ENCODE peak calls at places on chromosomes 7 and 10, in ten cellular contexts. I, S, H, Z, P, Y, K, V, M and J are unnamed samples.

GRCh38 chr10:30639946-30640786 is 10.6 kb upstream of the LYZL2 start:
- DNase-seq in I (no peak), S (no peak), H (no peak), Z (no peak), P (peak), Y (peak), K (peak), V (peak), M (no peak), J (no peak)

GRCh38 chr7:50939026-50939425 is 156.3 kb upstream of the GRB10 start:
- DNase-seq in I (no peak), S (no peak), H (no peak), Z (no peak), P (no peak), Y (peak), K (no peak), V (no peak), M (no peak), J (no peak)

GRCh38 chr7:122068999-122069398 is 75.0 kb downstream of the AASS start:
- DNase-seq in I (no peak), S (no peak), H (no peak), Z (no peak), P (no peak), Y (no peak), K (no peak), V (no peak), M (no peak), J (no peak)

GRCh38 chr10:4740471-4740870 is 85.5 kb upstream of the AKR1E2 start:
- DNase-seq in I (no peak), S (no peak), H (no peak), Z (no peak), P (no peak), Y (peak), K (no peak), V (peak), M (no peak), J (no peak)

GRCh38 chr10:113680172-113681111 is 730 bp downstream of the CASP7 start:
- DNase-seq in I (no peak), S (peak), H (no peak), Z (peak), P (peak), Y (peak), K (peak), V (peak), M (peak), J (no peak)

GRCh38 chr10:123726381-123726780 is 60.2 kb downstream of the GPR26 start:
- DNase-seq in I (no peak), S (no peak), H (no peak), Z (no peak), P (no peak), Y (no peak), K (no peak), V (no peak), M (no peak), J (no peak)

GRCh38 chr10:84626688-84627087 is 298.3 kb downstream of the CCSER2 start:
- DNase-seq in I (no peak), S (no peak), H (no peak), Z (no peak), P (no peak), Y (no peak), K (no peak), V (no peak), M (no peak), J (no peak)

GRCh38 chr10:843703-844102 is 87.8 kb downstream of the LARP4B start:
- DNase-seq in I (no peak), S (no peak), H (no peak), Z (no peak), P (no peak), Y (no peak), K (no peak), V (peak), M (no peak), J (no peak)

GRCh38 chr10:49605177-49605938 is 4.8 kb upstream of the SLC18A3 start:
- DNase-seq in I (no peak), S (no peak), H (no peak), Z (peak), P (no peak), Y (no peak), K (no peak), V (no peak), M (no peak), J (peak)

GRCh38 chr10:110901954-110902819 is 16.8 kb downstream of the BBIP1 start:
- DNase-seq in I (no peak), S (no peak), H (no peak), Z (no peak), P (no peak), Y (peak), K (no peak), V (peak), M (no peak), J (no peak)

GRCh38 chr10:61166065-61166464 is 222.1 kb upstream of the RHOBTB1 start:
- DNase-seq in I (no peak), S (no peak), H (no peak), Z (no peak), P (no peak), Y (no peak), K (no peak), V (no peak), M (no peak), J (no peak)

GRCh38 chr7:138865843-138866242 is 67.8 kb upstream of the ATP6V0A4 start:
- DNase-seq in I (no peak), S (no peak), H (no peak), Z (no peak), P (peak), Y (no peak), K (peak), V (no peak), M (no peak), J (no peak)

GRCh38 chr7:54877683-54878082 is 118.7 kb upstream of the SEC61G start:
- DNase-seq in I (no peak), S (no peak), H (no peak), Z (no peak), P (no peak), Y (no peak), K (no peak), V (no peak), M (no peak), J (no peak)

GRCh38 chr7:5333121-5334050 is 50.6 kb downstream of the SLC29A4 start:
- DNase-seq in I (no peak), S (no peak), H (no peak), Z (no peak), P (peak), Y (no peak), K (no peak), V (no peak), M (peak), J (no peak)

GRCh38 chr10:55368467-55368866 is 567.4 kb upstream of the PCDH15 start:
- DNase-seq in I (no peak), S (no peak), H (no peak), Z (no peak), P (no peak), Y (no peak), K (no peak), V (no peak), M (no peak), J (no peak)

GRCh38 chr7:102469972-102470825 is 5.4 kb downstream of the LRWD1 start:
- DNase-seq in I (no peak), S (peak), H (no peak), Z (peak), P (no peak), Y (no peak), K (peak), V (no peak), M (peak), J (peak)

GRCh38 chr10:114822771-114823463 is 1.3 kb downstream of the FHIP2A start:
- DNase-seq in I (no peak), S (no peak), H (no peak), Z (no peak), P (no peak), Y (peak), K (peak), V (peak), M (no peak), J (no peak)

GRCh38 chr7:98671733-98672331 is 54.7 kb downstream of the NPTX2 start:
- DNase-seq in I (no peak), S (no peak), H (no peak), Z (no peak), P (no peak), Y (no peak), K (no peak), V (no peak), M (no peak), J (no peak)

GRCh38 chr10:51860257-51860656 is 160.9 kb upstream of the CSTF2T start:
- DNase-seq in I (no peak), S (no peak), H (no peak), Z (no peak), P (no peak), Y (peak), K (peak), V (peak), M (no peak), J (no peak)

GRCh38 chr7:73442222-73442902 is 8.8 kb downstream of the FZD9 start:
- DNase-seq in I (no peak), S (no peak), H (no peak), Z (no peak), P (no peak), Y (no peak), K (no peak), V (no peak), M (no peak), J (no peak)

GRCh38 chr10:131978366-131978765 is 3.4 kb downstream of the BNIP3 start:
- DNase-seq in I (no peak), S (no peak), H (no peak), Z (no peak), P (no peak), Y (no peak), K (no peak), V (no peak), M (no peak), J (no peak)

GRCh38 chr10:110918269-110918632 is 729 bp downstream of the BBIP1 start:
- DNase-seq in I (peak), S (no peak), H (peak), Z (peak), P (no peak), Y (peak), K (no peak), V (peak), M (no peak), J (no peak)

GRCh38 chr10:71864861-71865473 is 13.9 kb upstream of the PSAP start:
- DNase-seq in I (no peak), S (peak), H (no peak), Z (no peak), P (no peak), Y (peak), K (no peak), V (peak), M (no peak), J (no peak)

GRCh38 chr7:3027005-3027404 is 16.7 kb downstream of the CARD11 start:
- DNase-seq in I (no peak), S (no peak), H (no peak), Z (no peak), P (no peak), Y (no peak), K (no peak), V (no peak), M (no peak), J (no peak)

GRCh38 chr7:34121366-34121765 is 216.0 kb downstream of the BMPER start:
- DNase-seq in I (no peak), S (no peak), H (no peak), Z (no peak), P (no peak), Y (peak), K (no peak), V (no peak), M (no peak), J (no peak)

GRCh38 chr10:16789266-16789665 is 28.0 kb downstream of the RSU1 start:
- DNase-seq in I (no peak), S (no peak), H (no peak), Z (no peak), P (no peak), Y (no peak), K (no peak), V (no peak), M (no peak), J (peak)

GRCh38 chr10:116324951-116325635 is 845 bp downstream of the CCDC172 start:
- DNase-seq in I (no peak), S (no peak), H (no peak), Z (no peak), P (no peak), Y (no peak), K (no peak), V (no peak), M (no peak), J (no peak)

GRCh38 chr7:151199196-151199874 is 11.0 kb downstream of the H2BK1 start:
- DNase-seq in I (no peak), S (peak), H (no peak), Z (no peak), P (no peak), Y (no peak), K (no peak), V (no peak), M (no peak), J (no peak)

GRCh38 chr7:151873402-151873965 is 3.4 kb downstream of the PRKAG2 start:
- DNase-seq in I (no peak), S (peak), H (no peak), Z (no peak), P (no peak), Y (no peak), K (no peak), V (no peak), M (no peak), J (no peak)

GRCh38 chr10:83222300-83222699 is 917.0 kb upstream of the GHITM start:
- DNase-seq in I (no peak), S (no peak), H (no peak), Z (no peak), P (no peak), Y (no peak), K (no peak), V (no peak), M (no peak), J (no peak)

GRCh38 chr10:83218205-83218604 is 921.1 kb upstream of the GHITM start:
- DNase-seq in I (no peak), S (no peak), H (no peak), Z (no peak), P (no peak), Y (no peak), K (no peak), V (no peak), M (no peak), J (no peak)

GRCh38 chr10:83225781-83226180 is 913.5 kb upstream of the GHITM start:
- DNase-seq in I (no peak), S (no peak), H (no peak), Z (no peak), P (no peak), Y (no peak), K (no peak), V (no peak), M (no peak), J (no peak)

DNA sequence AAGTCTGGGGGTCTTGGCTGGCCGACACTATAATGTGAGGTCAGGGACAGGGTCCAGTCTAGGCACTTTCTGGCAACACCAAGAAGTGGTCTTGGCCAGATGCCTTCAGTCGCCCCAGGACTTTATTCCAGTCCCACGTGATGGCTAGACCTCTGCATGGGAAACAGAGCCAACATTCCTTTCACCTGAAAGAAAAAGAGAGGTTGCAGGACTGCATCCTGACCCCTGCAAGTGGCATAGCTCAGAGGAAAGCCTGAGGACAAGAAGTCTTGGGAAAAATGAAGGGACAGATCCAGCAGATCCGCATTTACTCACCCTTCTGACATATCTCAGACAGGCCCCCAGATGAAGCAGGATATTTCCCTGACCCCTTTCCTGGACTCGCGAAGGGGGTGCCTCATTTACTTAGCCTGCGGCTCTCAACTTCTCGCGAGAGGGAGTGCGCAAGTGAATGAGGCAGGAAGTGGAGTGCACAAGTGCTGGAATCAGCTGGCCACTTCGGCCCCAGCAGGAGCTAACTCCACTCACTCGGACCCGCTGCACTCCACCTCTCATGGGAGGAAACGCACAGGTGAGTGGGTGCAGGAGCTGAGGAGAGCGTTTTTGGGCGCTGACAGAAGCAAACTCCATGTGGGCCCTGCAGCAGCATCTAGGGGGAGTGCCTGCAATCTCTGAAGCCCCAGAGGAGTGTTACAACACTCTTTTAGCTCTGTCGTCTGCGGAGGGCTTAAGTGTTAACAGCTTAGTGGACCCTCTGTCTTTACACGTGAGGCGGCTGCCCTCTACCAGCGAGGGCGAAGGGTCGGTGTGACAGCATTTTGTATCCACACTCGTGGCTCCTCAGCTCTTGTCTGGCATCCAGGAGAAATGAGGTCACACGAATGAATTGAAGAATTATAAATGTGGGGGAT is 916.2 kb upstream of the GHITM start:
- DNase-seq in I (no peak), S (no peak), H (no peak), Z (no peak), P (no peak), Y (no peak), K (no peak), V (no peak), M (peak), J (no peak)
- TF ChIP-seq CTCF in I (no peak), S (no peak), H (no peak), Z (no peak), P (no peak), Y (no peak), K (no peak), V (no peak), M (no peak), J (no peak)

DNA sequence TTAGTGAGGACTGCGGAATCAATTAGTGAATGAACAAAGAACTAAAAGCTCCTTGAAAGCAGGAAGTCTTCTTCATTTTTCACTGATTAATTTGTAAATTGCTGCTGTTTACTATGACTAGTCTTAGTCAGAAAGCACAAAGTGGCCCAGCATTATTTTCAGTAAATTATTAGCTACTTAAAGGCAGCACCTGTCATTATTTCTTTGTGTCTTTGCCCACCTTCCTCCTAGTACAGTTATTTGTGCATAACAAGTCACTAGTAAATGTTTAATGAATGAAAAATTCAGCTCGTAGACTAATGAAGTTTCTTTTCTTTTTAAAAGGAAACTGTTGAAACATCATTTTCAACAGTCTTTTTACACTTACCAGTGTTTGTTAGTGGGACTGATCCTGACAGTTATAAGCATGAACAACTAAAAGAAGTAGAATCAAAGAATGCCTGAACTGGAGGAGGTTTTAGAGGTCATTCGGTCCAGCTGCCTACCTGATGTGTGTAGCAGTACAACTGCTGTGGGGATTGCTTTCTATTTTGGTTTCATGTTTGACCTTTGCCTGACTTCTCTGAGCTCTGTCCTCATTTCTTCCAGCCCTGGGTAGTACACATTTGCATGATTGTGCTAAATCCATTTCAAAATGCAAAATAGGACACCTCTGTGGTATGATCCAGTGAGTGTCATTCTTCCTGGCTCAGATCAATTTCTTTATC is 140.0 kb upstream of the PHYHIPL start:
- DNase-seq in I (no peak), S (no peak), H (no peak), Z (no peak), P (peak), Y (no peak), K (peak), V (no peak), M (no peak), J (no peak)
- TF ChIP-seq CTCF in I (no peak), S (no peak), H (no peak), Z (no peak), P (no peak), Y (no peak), K (no peak), V (no peak), M (no peak), J (no peak)

GRCh38 chr10:120204877-120205276 is 252.2 kb upstream of the PLPP4 start:
- DNase-seq in I (no peak), S (no peak), H (no peak), Z (no peak), P (no peak), Y (no peak), K (no peak), V (no peak), M (no peak), J (no peak)
- TF ChIP-seq CTCF in I (no peak), S (no peak), H (no peak), Z (no peak), P (no peak), Y (no peak), K (no peak), V (no peak), M (no peak), J (no peak)

DNA sequence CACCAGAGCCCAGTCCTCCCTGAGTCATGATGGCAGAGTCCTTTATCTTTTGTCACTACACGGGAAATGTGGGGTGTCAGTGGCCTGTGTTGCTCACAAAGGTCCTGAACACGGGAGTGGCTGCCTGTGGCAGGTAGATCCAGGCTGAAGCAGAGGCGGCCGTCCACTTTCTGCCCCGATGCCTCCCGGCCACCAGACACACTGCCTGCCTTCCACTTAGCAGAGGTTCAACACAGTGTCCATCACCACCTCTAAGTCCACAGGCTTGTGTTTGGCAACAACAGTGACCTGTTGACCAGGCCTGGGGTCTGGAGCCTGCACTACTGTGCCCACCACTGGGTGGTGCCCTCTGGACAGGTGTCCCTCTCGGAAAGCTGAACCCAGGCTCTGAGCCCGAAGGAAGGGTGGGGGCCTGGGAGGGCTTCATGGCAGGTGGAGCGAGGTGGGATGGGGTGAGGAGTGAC is 49.9 kb upstream of the CAMK2B start:
- DNase-seq in I (no peak), S (no peak), H (no peak), Z (no peak), P (peak), Y (no peak), K (no peak), V (no peak), M (peak), J (peak)
- TF ChIP-seq CTCF in I (no peak), S (no peak), H (no peak), Z (no peak), P (peak), Y (no peak), K (peak), V (peak), M (no peak), J (no peak)

DNA sequence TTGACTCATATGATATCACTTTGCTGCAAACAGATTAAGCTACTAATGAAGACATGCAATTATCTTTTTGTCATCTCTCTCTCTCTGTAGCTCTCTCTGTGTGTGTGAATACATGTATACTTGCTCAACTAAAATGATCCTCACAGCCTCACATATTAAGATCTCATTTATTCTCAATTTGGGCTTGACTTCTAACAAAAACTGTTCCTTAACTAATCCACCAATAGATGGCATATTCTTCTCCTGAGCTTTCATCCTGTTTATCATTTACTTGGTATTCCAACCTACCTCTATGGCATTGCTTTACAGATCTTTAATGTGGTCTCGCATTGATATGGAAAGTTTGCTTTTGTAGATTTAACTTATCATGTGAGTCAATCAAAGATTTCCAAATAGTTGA is 540.4 kb downstream of the CNTNAP2 start:
- DNase-seq in I (no peak), S (no peak), H (no peak), Z (no peak), P (no peak), Y (no peak), K (peak), V (no peak), M (no peak), J (no peak)
- TF ChIP-seq CTCF in I (no peak), S (no peak), H (no peak), Z (no peak), P (no peak), Y (no peak), K (peak), V (no peak), M (no peak), J (peak)

GRCh38 chr7:24475573-24475972 is 97.7 kb upstream of the PALS2 start:
- DNase-seq in I (no peak), S (no peak), H (no peak), Z (no peak), P (no peak), Y (no peak), K (no peak), V (no peak), M (no peak), J (no peak)
- TF ChIP-seq CTCF in I (no peak), S (no peak), H (no peak), Z (no peak), P (no peak), Y (no peak), K (no peak), V (no peak), M (no peak), J (no peak)